ENCODE peak calls at places on chromosome X, in five cellular contexts. One of them, this sample, is unnamed.

GRCh38 chrX:154714925-154715324 is 36.0 kb downstream of the GAB3 start:
- DNase-seq in H1: peak; percentile 53
- DNase-seq in GM12878: no peak
- DNase-seq in HepG2: peak; percentile 12
- DNase-seq in K562: peak; percentile 57
- DNase-seq in this sample: peak; percentile 63

GRCh38 chrX:35890699-35891098 is 28.8 kb upstream of the CFAP47 start:
- DNase-seq in HepG2: peak; percentile 46
- DNase-seq in GM12878: no peak
- DNase-seq in H1: peak; percentile 47
- DNase-seq in K562: peak; percentile 11
- DNase-seq in this sample: peak; percentile 38

GRCh38 chrX:24266996-24267395 is 46.9 kb downstream of the SUPT20HL2 start:
- DNase-seq in K562: no peak
- DNase-seq in GM12878: no peak
- DNase-seq in HepG2: no peak
- DNase-seq in H1: no peak
- DNase-seq in this sample: no peak

GRCh38 chrX:17634542-17635207 is 102.6 kb upstream of the SCML1 start:
- DNase-seq in K562: no peak
- DNase-seq in HepG2: no peak
- DNase-seq in GM12878: no peak
- DNase-seq in H1: no peak
- DNase-seq in this sample: no peak

GRCh38 chrX:11407331-11408110 is 114.3 kb downstream of the AMELX start:
- DNase-seq in K562: no peak
- DNase-seq in GM12878: no peak
- DNase-seq in HepG2: no peak
- DNase-seq in H1: no peak
- DNase-seq in this sample: no peak

GRCh38 chrX:126836195-126836594 is 16.7 kb downstream of the PRR32 start:
- DNase-seq in H1: no peak
- DNase-seq in GM12878: no peak
- DNase-seq in HepG2: no peak
- DNase-seq in K562: no peak
- DNase-seq in this sample: no peak

GRCh38 chrX:150547511-150548115 is 20.8 kb upstream of the MTM1 start:
- DNase-seq in K562: peak; percentile 59
- DNase-seq in GM12878: no peak
- DNase-seq in HepG2: no peak
- DNase-seq in H1: peak; percentile 57
- DNase-seq in this sample: peak; percentile 35

GRCh38 chrX:19799319-19800182 is 87.8 kb downstream of the SH3KBP1 start:
- DNase-seq in K562: no peak
- DNase-seq in HepG2: no peak
- DNase-seq in GM12878: no peak
- DNase-seq in H1: no peak
- DNase-seq in this sample: no peak

GRCh38 chrX:29466441-29466840 is 748.9 kb upstream of the MAGEB2 start:
- DNase-seq in H1: no peak
- DNase-seq in K562: no peak
- DNase-seq in GM12878: no peak
- DNase-seq in HepG2: no peak
- DNase-seq in this sample: no peak

GRCh38 chrX:95076449-95076848 is 1402.4 kb downstream of the FAM133A start:
- DNase-seq in HepG2: peak; percentile 2
- DNase-seq in H1: no peak
- DNase-seq in K562: no peak
- DNase-seq in GM12878: no peak
- DNase-seq in this sample: peak; percentile 0

GRCh38 chrX:149512225-149512885 is 7.2 kb upstream of the IDS start:
- DNase-seq in K562: peak; percentile 60
- DNase-seq in HepG2: peak; percentile 49
- DNase-seq in H1: peak; percentile 60
- DNase-seq in GM12878: peak; percentile 13
- DNase-seq in this sample: peak; percentile 58

GRCh38 chrX:10167573-10167972 is 10.8 kb downstream of the CLCN4 start:
- DNase-seq in H1: no peak
- DNase-seq in K562: no peak
- DNase-seq in GM12878: peak; percentile 15
- DNase-seq in HepG2: no peak
- DNase-seq in this sample: no peak

GRCh38 chrX:3548743-3549441 is 164.6 kb downstream of the PRKX start:
- DNase-seq in H1: no peak
- DNase-seq in HepG2: peak; percentile 0
- DNase-seq in GM12878: no peak
- DNase-seq in K562: no peak
- DNase-seq in this sample: peak; percentile 14

GRCh38 chrX:147736045-147736444 is 175.7 kb upstream of the FMR1 start:
- DNase-seq in K562: no peak
- DNase-seq in GM12878: no peak
- DNase-seq in H1: no peak
- DNase-seq in HepG2: no peak
- DNase-seq in this sample: no peak

GRCh38 chrX:13373807-13374187 is 53.9 kb upstream of the ATXN3L start:
- DNase-seq in GM12878: no peak
- DNase-seq in K562: no peak
- DNase-seq in H1: no peak
- DNase-seq in HepG2: no peak
- DNase-seq in this sample: no peak

GRCh38 chrX:118251251-118251650 is 94.7 kb upstream of the WDR44 start:
- DNase-seq in GM12878: no peak
- DNase-seq in H1: no peak
- DNase-seq in HepG2: no peak
- DNase-seq in K562: no peak
- DNase-seq in this sample: no peak

GRCh38 chrX:42131856-42132255 is 208.5 kb upstream of the CASK start:
- DNase-seq in H1: no peak
- DNase-seq in K562: no peak
- DNase-seq in GM12878: no peak
- DNase-seq in HepG2: no peak
- DNase-seq in this sample: no peak

GRCh38 chrX:519741-520140 is 110.8 kb upstream of the SHOX start:
- DNase-seq in HepG2: peak; percentile 19
- DNase-seq in GM12878: no peak
- DNase-seq in H1: no peak
- DNase-seq in K562: no peak
- DNase-seq in this sample: no peak

GRCh38 chrX:19593684-19594083 is 78.4 kb upstream of the MAP3K15 start:
- DNase-seq in HepG2: peak; percentile 9
- DNase-seq in GM12878: no peak
- DNase-seq in H1: no peak
- DNase-seq in K562: peak; percentile 13
- DNase-seq in this sample: peak; percentile 59

GRCh38 chrX:65034292-65034640 is 58.0 kb upstream of the ZC4H2 start:
- DNase-seq in HepG2: no peak
- DNase-seq in K562: no peak
- DNase-seq in H1: no peak
- DNase-seq in GM12878: no peak
- DNase-seq in this sample: peak; percentile 3

DNA sequence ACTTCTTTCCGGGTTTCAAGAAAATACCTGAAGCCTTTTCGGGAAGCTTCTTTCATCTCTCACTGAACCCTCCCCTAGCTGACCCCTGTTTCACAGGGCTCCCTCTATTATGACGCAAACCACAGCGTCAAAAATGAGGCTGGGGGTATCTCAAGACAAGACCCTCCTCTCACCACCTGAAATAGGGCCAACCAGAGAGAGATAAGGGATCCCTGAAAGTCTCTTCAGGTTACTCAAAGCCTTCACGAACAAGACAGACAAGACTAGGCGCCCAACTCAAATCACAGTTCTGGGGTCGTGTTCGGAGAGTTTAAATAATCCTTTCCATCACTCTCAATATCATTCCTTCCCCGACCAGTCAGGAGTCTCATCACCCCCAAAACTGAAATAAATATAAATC is 1.2 kb downstream of the PHF8 start:
- DNase-seq in K562: no peak
- DNase-seq in GM12878: no peak
- DNase-seq in H1: no peak
- DNase-seq in HepG2: no peak
- DNase-seq in this sample: no peak
- H3K9ac ChIP-seq in K562: peak overlapping the region; percentile 97
- H3K9ac ChIP-seq in GM12878: peak overlapping the region; percentile 91
- H3K9ac ChIP-seq in H1: peak overlapping the region; percentile 94
- H3K9ac ChIP-seq in HepG2: peak overlapping the region; percentile 91
- H3K9ac ChIP-seq in this sample: peak overlapping the region; percentile 89

DNA sequence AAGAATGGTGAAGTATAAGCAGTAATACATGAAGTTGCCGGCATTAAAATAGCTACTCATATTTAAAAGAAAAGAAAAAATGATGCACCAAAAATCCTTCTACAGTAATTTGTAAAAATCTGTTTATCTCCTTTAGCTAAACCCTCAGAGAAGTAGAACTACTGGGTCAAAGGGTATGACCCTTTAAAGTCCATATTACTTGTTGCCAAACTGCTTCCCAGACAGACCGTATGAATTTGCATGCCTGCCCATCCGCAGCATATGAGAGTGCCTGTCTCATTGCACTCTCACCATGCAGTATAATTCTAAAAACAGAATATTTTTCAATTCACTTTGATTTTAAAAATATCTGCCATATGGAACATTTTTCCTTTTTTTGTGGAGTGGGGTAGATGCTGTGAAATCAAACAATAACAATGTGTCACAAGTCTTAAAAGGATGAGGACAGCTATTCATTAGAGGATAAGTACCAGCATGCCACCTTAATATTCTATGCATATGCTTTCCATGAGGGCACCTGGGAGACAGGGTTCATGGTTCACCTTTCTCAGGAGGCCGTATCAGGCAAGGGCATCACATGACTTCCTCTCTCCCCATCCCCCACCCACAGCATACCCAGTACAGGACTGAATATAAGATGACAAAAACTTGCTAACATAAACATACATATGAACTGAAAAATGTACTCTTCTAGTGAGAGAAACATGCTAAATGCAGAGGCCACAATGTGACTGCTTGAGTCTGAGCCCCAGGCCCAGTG is 17.8 kb downstream of the ZDHHC9 start:
- DNase-seq in HepG2: peak; percentile 59
- DNase-seq in GM12878: no peak
- DNase-seq in H1: no peak
- DNase-seq in K562: no peak
- DNase-seq in this sample: no peak
- TF ChIP-seq TAF1 in HepG2: no peak
- TF ChIP-seq TAF1 in GM12878: no peak
- TF ChIP-seq TAF1 in H1: no peak
- TF ChIP-seq TAF1 in K562: no peak
- TF ChIP-seq TAF1 in this sample: no peak

GRCh38 chrX:45747905-45748304 is 547.2 kb upstream of the DIPK2B start:
- DNase-seq in GM12878: no peak
- DNase-seq in H1: no peak
- DNase-seq in K562: no peak
- DNase-seq in HepG2: no peak
- DNase-seq in this sample: no peak

GRCh38 chrX:45751156-45751555 is 550.5 kb upstream of the DIPK2B start:
- DNase-seq in HepG2: no peak
- DNase-seq in H1: no peak
- DNase-seq in GM12878: no peak
- DNase-seq in K562: no peak
- DNase-seq in this sample: no peak

GRCh38 chrX:45749375-45749774 is 548.7 kb upstream of the DIPK2B start:
- DNase-seq in HepG2: no peak
- DNase-seq in GM12878: no peak
- DNase-seq in H1: no peak
- DNase-seq in K562: no peak
- DNase-seq in this sample: no peak

GRCh38 chrX:45748443-45748842 is 547.8 kb upstream of the DIPK2B start:
- DNase-seq in H1: no peak
- DNase-seq in HepG2: no peak
- DNase-seq in GM12878: no peak
- DNase-seq in K562: no peak
- DNase-seq in this sample: no peak

DNA sequence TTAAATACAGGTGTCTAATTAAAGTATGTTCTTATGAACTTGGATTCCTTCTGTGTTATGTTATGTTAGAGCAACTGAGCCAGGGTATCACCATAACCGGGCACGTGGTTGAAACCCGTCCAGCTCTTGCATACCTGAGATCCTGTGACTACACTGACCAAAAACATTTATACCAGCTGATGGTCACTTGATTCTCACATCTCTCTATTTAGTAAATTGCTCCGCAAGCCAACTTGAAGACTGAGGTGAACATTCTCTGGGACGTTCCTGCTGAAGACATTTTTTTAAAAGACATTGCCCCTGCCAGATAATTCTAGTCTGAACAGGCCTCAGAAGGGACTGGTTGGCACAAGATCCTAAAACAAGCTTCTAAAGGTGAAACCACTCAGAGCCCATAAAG is 550.0 kb upstream of the DIPK2B start:
- DNase-seq in GM12878: no peak
- DNase-seq in HepG2: no peak
- DNase-seq in H1: no peak
- DNase-seq in K562: no peak
- DNase-seq in this sample: no peak
- H3K9ac ChIP-seq in GM12878: no peak overlapping the region
- H3K9ac ChIP-seq in HepG2: no peak overlapping the region
- H3K9ac ChIP-seq in H1: no peak overlapping the region
- H3K9ac ChIP-seq in K562: no peak overlapping the region
- H3K9ac ChIP-seq in this sample: peak overlapping the region; percentile 62

DNA sequence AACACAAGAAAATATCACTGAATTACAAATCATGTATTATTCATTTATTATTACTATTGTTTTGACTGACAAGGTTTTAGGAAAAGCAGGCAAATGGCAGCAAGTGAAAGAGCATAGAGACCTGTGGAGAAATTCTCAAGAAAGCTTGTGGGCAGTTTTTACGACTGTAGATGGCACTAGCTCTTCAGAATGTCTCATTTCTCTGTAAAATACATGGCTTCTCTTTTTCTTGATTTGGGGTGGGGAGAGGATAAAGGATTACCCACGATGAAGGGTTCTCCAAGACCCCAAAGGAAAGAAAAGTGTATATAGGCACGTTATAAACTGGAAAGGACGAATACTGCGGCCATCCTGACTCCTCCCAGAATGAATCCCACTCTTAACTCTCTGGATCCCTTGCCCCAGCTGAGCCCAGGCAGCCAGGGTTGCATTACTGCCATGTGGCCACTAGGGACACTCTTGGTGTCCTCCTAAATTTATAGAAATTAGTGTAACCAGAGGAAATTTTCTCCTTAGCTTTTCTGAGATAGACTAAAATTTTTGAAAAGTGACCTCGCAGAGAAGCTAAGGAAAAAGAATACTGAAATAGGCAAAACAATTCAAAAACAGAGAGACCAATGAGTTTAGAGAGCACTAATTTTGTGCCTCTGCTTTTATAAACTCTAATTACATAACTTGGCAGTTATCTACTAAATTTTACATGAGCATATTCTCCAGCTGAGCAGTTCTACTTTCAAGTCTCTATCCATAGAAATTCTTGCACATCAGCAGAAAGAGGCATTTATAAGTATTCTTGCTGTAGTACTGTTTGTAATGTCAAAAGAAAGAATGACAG is 37.7 kb upstream of the PCDH19 start:
- DNase-seq in K562: peak; percentile 46
- DNase-seq in H1: peak; percentile 63
- DNase-seq in GM12878: no peak
- DNase-seq in HepG2: no peak
- DNase-seq in this sample: peak; percentile 61
- TF ChIP-seq TAF1 in K562: no peak
- TF ChIP-seq TAF1 in H1: no peak
- TF ChIP-seq TAF1 in GM12878: no peak
- TF ChIP-seq TAF1 in HepG2: no peak
- TF ChIP-seq TAF1 in this sample: no peak

This sample was measured in SK-N-SH.